ENCODE peak calls at places on chromosomes 1 and 21, in six cellular contexts. C is keratinocyte, H is endodermal cell, A is pancreas, F is A549, N is mucosa of descending colon. B is an unnamed sample.

GRCh38 chr1:44947774-44948311 is 38.6 kb downstream of the EIF2B3 start:
- DNase-seq in H (no peak), A (no peak), C (no peak), N (no peak), F (no peak), B (no peak)

GRCh38 chr1:169184812-169185211 is 78.3 kb downstream of the ATP1B1 start:
- DNase-seq in A (no peak), N (no peak), C (no peak), H (no peak), F (no peak), B (no peak)

GRCh38 chr1:179785025-179785424 is 41.9 kb downstream of the FAM163A start:
- DNase-seq in H (no peak), F (no peak), C (no peak), A (no peak), N (no peak), B (no peak)

GRCh38 chr1:32339363-32339978 is 3.4 kb upstream of the MARCKSL1 start:
- DNase-seq in C (peak; percentile 58), H (no peak), A (peak; percentile 25), N (peak; percentile 33), F (no peak), B (no peak)

GRCh38 chr1:44019398-44020044 is 11.7 kb downstream of the SLC6A9 start:
- DNase-seq in A (peak; percentile 58), N (no peak), C (no peak), H (no peak), F (no peak), B (no peak)

GRCh38 chr1:196607940-196608339 is 300 bp downstream of the KCNT2 start:
- DNase-seq in F (no peak), N (no peak), H (no peak), A (no peak), C (no peak), B (no peak)

GRCh38 chr1:1357871-1358432 is 403 bp downstream of the MXRA8 start:
- DNase-seq in C (no peak), F (no peak), H (peak; percentile 69), A (peak; percentile 72), N (no peak), B (no peak)

GRCh38 chr1:116904791-116905320 is 4.9 kb upstream of the PTGFRN start:
- DNase-seq in A (no peak), N (no peak), C (no peak), H (no peak), F (no peak), B (no peak)

GRCh38 chr1:224380003-224380402 is 23.3 kb downstream of the CNIH4 start:
- DNase-seq in H (no peak), F (no peak), C (no peak), A (no peak), N (no peak), B (no peak)

GRCh38 chr21:26849428-26850115 is 4.4 kb upstream of the ADAMTS1 start:
- DNase-seq in A (no peak), F (no peak), C (no peak), N (no peak), H (no peak), B (no peak)
- H3K4me3 ChIP-seq in A (no peak overlapping the region), F (no peak overlapping the region), C (no peak overlapping the region), N (no peak overlapping the region), H (no peak overlapping the region), B (no peak overlapping the region)

DNA sequence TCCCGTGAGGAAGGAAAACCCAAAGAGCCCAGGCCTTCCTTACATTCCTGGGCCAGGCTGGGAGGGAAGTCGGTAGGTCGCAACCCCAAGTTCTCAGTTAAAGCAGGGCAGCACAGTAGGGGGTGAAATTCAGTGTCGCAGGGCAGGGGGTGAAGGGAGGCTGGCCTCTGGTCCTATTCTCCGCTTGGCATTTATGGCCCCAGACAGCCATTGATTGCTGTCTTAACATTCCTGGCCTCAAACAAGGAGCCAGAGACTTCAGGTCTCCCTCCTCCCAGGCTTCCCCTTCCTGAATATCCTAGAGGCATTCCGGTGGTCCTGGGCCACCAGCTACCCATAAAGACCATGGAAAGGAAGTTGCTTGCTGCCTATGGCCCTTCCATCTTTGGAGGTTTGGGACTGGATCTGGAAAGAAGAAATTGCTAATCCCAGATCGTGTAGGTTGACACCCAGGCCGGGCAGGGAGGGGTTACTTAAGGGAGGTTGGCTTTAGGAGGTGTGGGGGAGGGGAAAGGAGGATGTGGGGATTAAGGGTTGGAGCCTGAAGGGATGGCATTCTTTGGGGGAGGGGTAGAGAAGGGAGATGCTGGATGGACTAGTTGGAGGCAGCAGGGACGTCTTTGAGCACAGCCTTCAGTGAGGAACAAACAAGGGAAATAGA is 1.7 kb downstream of the LIN28A start:
- DNase-seq in A (no peak), C (no peak), N (no peak), F (no peak), H (peak; percentile 93), B (no peak)
- H3K4me3 ChIP-seq in A (no peak overlapping the region), C (no peak overlapping the region), N (no peak overlapping the region), F (no peak overlapping the region), H (peak overlapping the region; percentile 99), B (no peak overlapping the region)

GRCh38 chr1:182960046-182960445 is 7.1 kb upstream of the SHCBP1L start:
- DNase-seq in H (no peak), N (no peak), C (no peak), F (no peak), A (peak; percentile 47), B (no peak)

GRCh38 chr1:182962554-182963115 is 9.7 kb upstream of the SHCBP1L start:
- DNase-seq in N (peak; percentile 67), C (peak; percentile 70), A (peak; percentile 80), H (peak; percentile 85), F (peak; percentile 93), B (no peak)

GRCh38 chr1:182956708-182957365 is 3.9 kb upstream of the SHCBP1L start:
- DNase-seq in N (no peak), H (no peak), F (no peak), C (no peak), A (no peak), B (no peak)

GRCh38 chr1:182955596-182956588 is 2.9 kb upstream of the SHCBP1L start:
- DNase-seq in N (no peak), H (no peak), A (no peak), C (no peak), F (no peak), B (no peak)

GRCh38 chr1:182957902-182958395 is 5.0 kb upstream of the SHCBP1L start:
- DNase-seq in A (no peak), H (peak; percentile 71), N (no peak), F (no peak), C (no peak), B (no peak)
- H3K4me3 ChIP-seq in A (no peak overlapping the region), H (no peak overlapping the region), N (no peak overlapping the region), F (no peak overlapping the region), C (no peak overlapping the region), B (no peak overlapping the region)

GRCh38 chr1:46714976-46715375 is 3.9 kb downstream of the EFCAB14 start:
- DNase-seq in A (no peak), H (no peak), C (no peak), N (no peak), F (no peak), B (no peak)
- H3K4me3 ChIP-seq in A (no peak overlapping the region), H (peak overlapping the region; percentile 7), C (no peak overlapping the region), N (no peak overlapping the region), F (no peak overlapping the region), B (no peak overlapping the region)

GRCh38 chr1:36150296-36151132 is 1.2 kb upstream of the TRAPPC3 start:
- DNase-seq in C (peak; percentile 89), H (peak; percentile 97), A (peak; percentile 97), N (peak; percentile 96), F (peak; percentile 82), B (peak; percentile 94)

GRCh38 chr1:36151133-36151844 is 2.0 kb upstream of the TRAPPC3 start:
- DNase-seq in C (no peak), A (no peak), F (no peak), N (no peak), H (no peak), B (no peak)

GRCh38 chr1:36148821-36149236 is 457 bp downstream of the TRAPPC3 start:
- DNase-seq in C (no peak), F (no peak), N (no peak), A (no peak), H (no peak), B (no peak)

GRCh38 chr1:36149237-36149972 is at the start of gene TRAPPC3:
- DNase-seq in H (peak; percentile 100), N (peak; percentile 100), F (peak; percentile 95), C (peak; percentile 99), A (peak; percentile 100), B (peak; percentile 100)

GRCh38 chr1:36149973-36150295 is 648 bp upstream of the TRAPPC3 start:
- DNase-seq in N (no peak), H (no peak), A (no peak), F (no peak), C (no peak), B (no peak)
- H3K4me3 ChIP-seq in N (no peak overlapping the region), H (peak overlapping the region; percentile 62), A (no peak overlapping the region), F (no peak overlapping the region), C (peak overlapping the region; percentile 5), B (no peak overlapping the region)

GRCh38 chr1:212309967-212310366 is 24.8 kb downstream of the PPP2R5A start:
- DNase-seq in H (peak; percentile 66), F (no peak), N (no peak), C (no peak), A (no peak), B (no peak)
- H3K4me3 ChIP-seq in H (peak overlapping the region; percentile 58), F (no peak overlapping the region), N (no peak overlapping the region), C (no peak overlapping the region), A (no peak overlapping the region), B (no peak overlapping the region)

GRCh38 chr1:29478879-29479278 is 242.6 kb downstream of the PTPRU start:
- DNase-seq in F (no peak), C (no peak), H (peak; percentile 25), N (no peak), A (no peak), B (no peak)
- H3K4me3 ChIP-seq in F (no peak overlapping the region), C (no peak overlapping the region), H (peak overlapping the region; percentile 61), N (no peak overlapping the region), A (no peak overlapping the region), B (no peak overlapping the region)

B was measured in right lobe of liver.